ENCODE peak calls at places on chromosomes 5 and 9, in seven cellular contexts. One of them, this sample, is unnamed.

GRCh38 chr9:86443992-86444391 is 89.8 kb upstream of the TUT7 start:
- DNase-seq in Peyer's patch: no peak
- DNase-seq in mammary epithelial cell: no peak
- DNase-seq in PC-3: no peak
- DNase-seq in DND-41: no peak
- DNase-seq in pancreas: no peak
- DNase-seq in CD4-positive, alpha-beta T cell: no peak
- DNase-seq in this sample: no peak

GRCh38 chr9:37407468-37407867 is 15.0 kb upstream of the GRHPR start:
- DNase-seq in Peyer's patch: no peak
- DNase-seq in mammary epithelial cell: no peak
- DNase-seq in PC-3: peak
- DNase-seq in DND-41: no peak
- DNase-seq in pancreas: no peak
- DNase-seq in CD4-positive, alpha-beta T cell: no peak
- DNase-seq in this sample: no peak

GRCh38 chr9:14293801-14294200 is 20.1 kb downstream of the NFIB start:
- DNase-seq in Peyer's patch: no peak
- DNase-seq in mammary epithelial cell: no peak
- DNase-seq in PC-3: no peak
- DNase-seq in DND-41: no peak
- DNase-seq in pancreas: no peak
- DNase-seq in CD4-positive, alpha-beta T cell: no peak
- DNase-seq in this sample: no peak

GRCh38 chr9:114652776-114653555 is 4.6 kb downstream of the TEX53 start:
- DNase-seq in Peyer's patch: no peak
- DNase-seq in mammary epithelial cell: peak
- DNase-seq in PC-3: peak
- DNase-seq in DND-41: no peak
- DNase-seq in pancreas: no peak
- DNase-seq in CD4-positive, alpha-beta T cell: no peak
- DNase-seq in this sample: peak

GRCh38 chr9:98552306-98552705 is 156.4 kb downstream of the GABBR2 start:
- DNase-seq in Peyer's patch: no peak
- DNase-seq in mammary epithelial cell: no peak
- DNase-seq in PC-3: peak
- DNase-seq in DND-41: no peak
- DNase-seq in pancreas: no peak
- DNase-seq in CD4-positive, alpha-beta T cell: no peak
- DNase-seq in this sample: no peak

GRCh38 chr5:77741608-77742007 is 34.5 kb downstream of the TBCA start:
- DNase-seq in Peyer's patch: no peak
- DNase-seq in mammary epithelial cell: no peak
- DNase-seq in PC-3: no peak
- DNase-seq in DND-41: no peak
- DNase-seq in pancreas: no peak
- DNase-seq in CD4-positive, alpha-beta T cell: no peak
- DNase-seq in this sample: no peak

GRCh38 chr5:140018096-140018481 is 25.0 kb downstream of the NRG2 start:
- DNase-seq in Peyer's patch: no peak
- DNase-seq in mammary epithelial cell: no peak
- DNase-seq in PC-3: no peak
- DNase-seq in DND-41: no peak
- DNase-seq in pancreas: no peak
- DNase-seq in CD4-positive, alpha-beta T cell: no peak
- DNase-seq in this sample: no peak

GRCh38 chr5:126683912-126684311 is 83.2 kb downstream of the PHAX start:
- DNase-seq in Peyer's patch: no peak
- DNase-seq in mammary epithelial cell: no peak
- DNase-seq in PC-3: no peak
- DNase-seq in DND-41: no peak
- DNase-seq in pancreas: no peak
- DNase-seq in CD4-positive, alpha-beta T cell: no peak
- DNase-seq in this sample: no peak

GRCh38 chr5:115289104-115289503 is 7.3 kb downstream of the CCDC112 start:
- DNase-seq in Peyer's patch: no peak
- DNase-seq in mammary epithelial cell: no peak
- DNase-seq in PC-3: no peak
- DNase-seq in DND-41: no peak
- DNase-seq in pancreas: no peak
- DNase-seq in CD4-positive, alpha-beta T cell: no peak
- DNase-seq in this sample: no peak

GRCh38 chr5:142353093-142353472 is 28.3 kb upstream of the SPRY4 start:
- DNase-seq in Peyer's patch: no peak
- DNase-seq in mammary epithelial cell: no peak
- DNase-seq in PC-3: no peak
- DNase-seq in DND-41: no peak
- DNase-seq in pancreas: no peak
- DNase-seq in CD4-positive, alpha-beta T cell: no peak
- DNase-seq in this sample: no peak

GRCh38 chr5:66354407-66354806 is 210.3 kb downstream of the SREK1 start:
- DNase-seq in Peyer's patch: no peak
- DNase-seq in mammary epithelial cell: no peak
- DNase-seq in PC-3: no peak
- DNase-seq in DND-41: peak
- DNase-seq in pancreas: no peak
- DNase-seq in CD4-positive, alpha-beta T cell: no peak
- DNase-seq in this sample: no peak

GRCh38 chr5:150778103-150778516 is 447 bp upstream of the SMIM3 start:
- DNase-seq in Peyer's patch: no peak
- DNase-seq in mammary epithelial cell: no peak
- DNase-seq in PC-3: peak
- DNase-seq in DND-41: no peak
- DNase-seq in pancreas: peak
- DNase-seq in CD4-positive, alpha-beta T cell: no peak
- DNase-seq in this sample: no peak

GRCh38 chr5:144205141-144205551 is 34.5 kb downstream of the KCTD16 start:
- DNase-seq in Peyer's patch: no peak
- DNase-seq in mammary epithelial cell: no peak
- DNase-seq in PC-3: peak
- DNase-seq in DND-41: no peak
- DNase-seq in pancreas: peak
- DNase-seq in CD4-positive, alpha-beta T cell: no peak
- DNase-seq in this sample: peak

GRCh38 chr9:75185585-75186170 is 97.4 kb downstream of the OSTF1 start:
- DNase-seq in Peyer's patch: peak
- DNase-seq in mammary epithelial cell: no peak
- DNase-seq in PC-3: peak
- DNase-seq in DND-41: peak
- DNase-seq in pancreas: peak
- DNase-seq in CD4-positive, alpha-beta T cell: peak
- DNase-seq in this sample: no peak

GRCh38 chr9:94603259-94603776 is 9.7 kb upstream of the FBP2 start:
- DNase-seq in Peyer's patch: peak
- DNase-seq in mammary epithelial cell: peak
- DNase-seq in PC-3: peak
- DNase-seq in DND-41: peak
- DNase-seq in pancreas: peak
- DNase-seq in CD4-positive, alpha-beta T cell: peak
- DNase-seq in this sample: peak

GRCh38 chr5:180784497-180785097 is 18.0 kb downstream of the MGAT1 start:
- DNase-seq in Peyer's patch: peak
- DNase-seq in mammary epithelial cell: peak
- DNase-seq in PC-3: peak
- DNase-seq in DND-41: peak
- DNase-seq in pancreas: peak
- DNase-seq in CD4-positive, alpha-beta T cell: peak
- DNase-seq in this sample: peak

GRCh38 chr5:60586307-60586901 is 113.6 kb downstream of the DEPDC1B start:
- DNase-seq in Peyer's patch: no peak
- DNase-seq in mammary epithelial cell: no peak
- DNase-seq in PC-3: peak
- DNase-seq in DND-41: no peak
- DNase-seq in pancreas: no peak
- DNase-seq in CD4-positive, alpha-beta T cell: no peak
- DNase-seq in this sample: no peak

GRCh38 chr9:72292874-72293607 is 72.0 kb downstream of the ZFAND5 start:
- DNase-seq in Peyer's patch: peak
- DNase-seq in mammary epithelial cell: peak
- DNase-seq in PC-3: peak
- DNase-seq in DND-41: no peak
- DNase-seq in pancreas: no peak
- DNase-seq in CD4-positive, alpha-beta T cell: no peak
- DNase-seq in this sample: peak

GRCh38 chr5:149320791-149321330 is 24.4 kb upstream of the GRPEL2 start:
- DNase-seq in Peyer's patch: peak
- DNase-seq in mammary epithelial cell: peak
- DNase-seq in PC-3: peak
- DNase-seq in DND-41: no peak
- DNase-seq in pancreas: peak
- DNase-seq in CD4-positive, alpha-beta T cell: no peak
- DNase-seq in this sample: peak

GRCh38 chr5:111124793-111125192 is 32.6 kb downstream of the WDR36 start:
- DNase-seq in Peyer's patch: no peak
- DNase-seq in mammary epithelial cell: peak
- DNase-seq in PC-3: no peak
- DNase-seq in DND-41: no peak
- DNase-seq in pancreas: no peak
- DNase-seq in CD4-positive, alpha-beta T cell: no peak
- DNase-seq in this sample: peak

GRCh38 chr5:111126896-111127295 is 34.7 kb downstream of the WDR36 start:
- DNase-seq in Peyer's patch: no peak
- DNase-seq in mammary epithelial cell: no peak
- DNase-seq in PC-3: no peak
- DNase-seq in DND-41: no peak
- DNase-seq in pancreas: no peak
- DNase-seq in CD4-positive, alpha-beta T cell: no peak
- DNase-seq in this sample: no peak

GRCh38 chr5:111129938-111130337 is 37.8 kb downstream of the WDR36 start:
- DNase-seq in Peyer's patch: no peak
- DNase-seq in mammary epithelial cell: peak
- DNase-seq in PC-3: peak
- DNase-seq in DND-41: no peak
- DNase-seq in pancreas: no peak
- DNase-seq in CD4-positive, alpha-beta T cell: no peak
- DNase-seq in this sample: peak

GRCh38 chr5:111131356-111131755 is 39.2 kb downstream of the WDR36 start:
- DNase-seq in Peyer's patch: no peak
- DNase-seq in mammary epithelial cell: no peak
- DNase-seq in PC-3: no peak
- DNase-seq in DND-41: no peak
- DNase-seq in pancreas: no peak
- DNase-seq in CD4-positive, alpha-beta T cell: no peak
- DNase-seq in this sample: no peak

DNA sequence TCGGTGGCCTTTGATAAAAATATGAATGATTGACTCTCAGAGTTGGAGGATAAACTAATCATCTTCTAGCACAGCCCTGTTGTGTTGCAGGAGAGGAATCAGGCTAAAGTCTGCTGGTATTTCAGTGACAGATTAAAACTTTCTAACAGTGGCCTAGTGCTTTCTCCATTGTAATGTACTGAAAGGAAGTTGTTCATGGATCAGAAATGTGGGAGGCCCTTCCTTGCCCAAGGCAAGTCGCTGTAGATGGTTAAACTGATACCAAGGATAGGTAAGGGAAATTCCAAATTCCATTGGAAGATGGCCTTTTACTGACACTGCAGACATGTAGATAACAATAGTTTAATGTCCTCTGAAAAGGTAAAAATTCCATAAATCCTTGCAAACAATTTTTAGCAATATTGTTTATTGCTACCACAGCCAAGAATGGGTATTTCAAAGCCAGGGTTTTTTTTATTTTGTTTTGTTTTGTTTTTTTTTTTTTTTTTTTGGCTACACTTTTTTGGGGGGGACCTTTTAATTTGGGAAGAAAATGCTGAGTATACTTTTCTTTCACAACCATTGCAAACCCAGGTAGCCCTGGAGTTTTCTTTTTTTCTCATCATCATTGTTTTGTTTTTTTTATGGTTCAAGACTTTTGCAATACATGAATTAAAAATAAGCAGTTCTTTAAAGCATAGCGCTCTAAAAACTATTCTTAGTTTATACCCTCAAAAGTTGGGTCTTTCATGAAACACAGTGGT is 35.5 kb downstream of the WDR36 start:
- DNase-seq in Peyer's patch: no peak
- DNase-seq in mammary epithelial cell: peak
- DNase-seq in PC-3: peak
- DNase-seq in DND-41: no peak
- DNase-seq in pancreas: no peak
- DNase-seq in CD4-positive, alpha-beta T cell: no peak
- DNase-seq in this sample: no peak
- H3K27ac ChIP-seq in Peyer's patch: no peak
- H3K27ac ChIP-seq in mammary epithelial cell: peak
- H3K27ac ChIP-seq in PC-3: no peak
- H3K27ac ChIP-seq in DND-41: no peak
- H3K27ac ChIP-seq in pancreas: no peak
- H3K27ac ChIP-seq in CD4-positive, alpha-beta T cell: no peak
- H3K27ac ChIP-seq in this sample: no peak

DNA sequence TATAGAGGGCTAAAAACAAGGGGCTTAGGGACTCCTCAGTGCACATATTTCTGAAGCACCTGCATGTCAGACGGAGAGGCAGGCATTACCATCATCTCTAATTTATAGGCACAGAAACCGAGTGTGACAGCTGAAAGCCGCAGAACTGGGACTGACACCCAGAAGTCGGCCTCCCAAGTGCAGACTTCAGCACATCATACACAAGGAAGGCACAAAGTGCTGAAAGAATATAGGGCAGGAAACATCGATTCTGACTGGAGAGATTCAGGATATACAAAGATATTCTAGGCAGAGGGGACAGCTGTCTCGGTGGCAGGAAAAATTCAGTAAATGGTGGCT is 11.2 kb downstream of the MRPS27 start:
- DNase-seq in Peyer's patch: no peak
- DNase-seq in mammary epithelial cell: no peak
- DNase-seq in PC-3: no peak
- DNase-seq in DND-41: peak
- DNase-seq in pancreas: no peak
- DNase-seq in CD4-positive, alpha-beta T cell: no peak
- DNase-seq in this sample: no peak
- TF ChIP-seq CTCF in Peyer's patch: no peak
- TF ChIP-seq CTCF in mammary epithelial cell: no peak
- TF ChIP-seq CTCF in PC-3: no peak
- TF ChIP-seq CTCF in DND-41: no peak
- TF ChIP-seq CTCF in pancreas: no peak
- TF ChIP-seq CTCF in CD4-positive, alpha-beta T cell: no peak
- TF ChIP-seq CTCF in this sample: no peak

GRCh38 chr9:78544260-78544659 is 247.3 kb downstream of the PSAT1 start:
- DNase-seq in Peyer's patch: no peak
- DNase-seq in mammary epithelial cell: no peak
- DNase-seq in PC-3: no peak
- DNase-seq in DND-41: no peak
- DNase-seq in pancreas: no peak
- DNase-seq in CD4-positive, alpha-beta T cell: no peak
- DNase-seq in this sample: no peak
- H3K27ac ChIP-seq in Peyer's patch: no peak
- H3K27ac ChIP-seq in mammary epithelial cell: no peak
- H3K27ac ChIP-seq in PC-3: no peak
- H3K27ac ChIP-seq in DND-41: no peak
- H3K27ac ChIP-seq in pancreas: no peak
- H3K27ac ChIP-seq in CD4-positive, alpha-beta T cell: no peak
- H3K27ac ChIP-seq in this sample: no peak

DNA sequence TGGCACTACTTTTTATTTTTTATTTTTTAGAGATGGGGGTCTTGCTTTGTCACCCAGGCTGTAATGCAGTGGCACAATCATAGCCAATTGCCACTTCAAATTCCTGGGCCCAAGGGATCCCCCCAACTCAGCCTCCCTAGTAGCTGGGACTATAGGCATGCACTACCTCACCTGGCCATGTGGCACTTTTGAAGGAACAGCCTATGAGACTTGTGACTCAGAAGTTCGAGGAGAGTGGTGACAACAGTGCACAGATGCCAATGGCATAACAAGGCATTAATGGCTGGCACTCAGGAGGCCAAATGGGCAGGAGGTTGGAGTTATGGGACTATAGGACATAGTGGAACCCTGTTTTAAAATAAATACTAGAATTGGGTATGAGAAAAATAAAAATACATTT is 33.7 kb downstream of the ANKRD31 start:
- DNase-seq in Peyer's patch: peak
- DNase-seq in mammary epithelial cell: no peak
- DNase-seq in PC-3: peak
- DNase-seq in DND-41: no peak
- DNase-seq in pancreas: no peak
- DNase-seq in CD4-positive, alpha-beta T cell: no peak
- DNase-seq in this sample: no peak
- TF ChIP-seq CTCF in Peyer's patch: no peak
- TF ChIP-seq CTCF in mammary epithelial cell: peak
- TF ChIP-seq CTCF in PC-3: no peak
- TF ChIP-seq CTCF in DND-41: no peak
- TF ChIP-seq CTCF in pancreas: no peak
- TF ChIP-seq CTCF in CD4-positive, alpha-beta T cell: no peak
- TF ChIP-seq CTCF in this sample: no peak

This sample was measured in osteoblast.